ENCODE peak calls at places on chromosomes 5 and 9, in four cellular contexts. One of them, this sample, is unnamed.

GRCh38 chr5:89128930-89129625 is 246.1 kb upstream of the MEF2C start:
- DNase-seq in H1: no peak
- DNase-seq in stomach: no peak
- DNase-seq in tibial nerve: no peak
- DNase-seq in this sample: no peak

GRCh38 chr9:38087934-38088925 is 19.2 kb upstream of the SHB start:
- DNase-seq in stomach: peak; percentile 83
- DNase-seq in H1: peak; percentile 33
- DNase-seq in tibial nerve: peak; percentile 85
- DNase-seq in this sample: peak; percentile 79

GRCh38 chr5:6476313-6476661 is 27.6 kb downstream of the UBE2QL1 start:
- DNase-seq in stomach: no peak
- DNase-seq in tibial nerve: no peak
- DNase-seq in H1: no peak
- DNase-seq in this sample: no peak

GRCh38 chr5:82163459-82164108 is 114.6 kb downstream of the RPS23 start:
- DNase-seq in stomach: no peak
- DNase-seq in H1: no peak
- DNase-seq in tibial nerve: no peak
- DNase-seq in this sample: no peak

GRCh38 chr9:21558627-21559401 is 76.7 kb upstream of the IFNE start:
- DNase-seq in H1: no peak
- DNase-seq in tibial nerve: no peak
- DNase-seq in stomach: peak; percentile 26
- DNase-seq in this sample: peak; percentile 24

GRCh38 chr5:141496038-141496437 is 7.2 kb downstream of the PCDHGC5 start:
- DNase-seq in stomach: no peak
- DNase-seq in H1: no peak
- DNase-seq in tibial nerve: no peak
- DNase-seq in this sample: no peak

GRCh38 chr5:109191153-109191558 is 218.6 kb downstream of the PJA2 start:
- DNase-seq in tibial nerve: no peak
- DNase-seq in H1: no peak
- DNase-seq in stomach: no peak
- DNase-seq in this sample: peak; percentile 11

GRCh38 chr5:115812372-115812771 is 4.1 kb downstream of the CDO1 start:
- DNase-seq in H1: no peak
- DNase-seq in stomach: no peak
- DNase-seq in tibial nerve: no peak
- DNase-seq in this sample: no peak

GRCh38 chr5:139182528-139183296 is 15.5 kb downstream of the SIL1 start:
- DNase-seq in stomach: no peak
- DNase-seq in tibial nerve: no peak
- DNase-seq in H1: no peak
- DNase-seq in this sample: no peak

GRCh38 chr5:120621339-120621738 is 157.2 kb downstream of the PRR16 start:
- DNase-seq in tibial nerve: no peak
- DNase-seq in stomach: no peak
- DNase-seq in H1: no peak
- DNase-seq in this sample: no peak

GRCh38 chr5:77358566-77359205 is 133.4 kb downstream of the WDR41 start:
- DNase-seq in tibial nerve: no peak
- DNase-seq in H1: no peak
- DNase-seq in stomach: no peak
- DNase-seq in this sample: no peak

GRCh38 chr9:3912817-3913216 is 387.0 kb upstream of the RFX3 start:
- DNase-seq in tibial nerve: no peak
- DNase-seq in H1: no peak
- DNase-seq in stomach: no peak
- DNase-seq in this sample: no peak

GRCh38 chr5:177537389-177538361 is 16.7 kb downstream of the FAM193B start:
- DNase-seq in tibial nerve: no peak
- DNase-seq in H1: no peak
- DNase-seq in stomach: no peak
- DNase-seq in this sample: no peak

GRCh38 chr9:109401169-109401989 is 80.5 kb upstream of the EPB41L4B start:
- DNase-seq in tibial nerve: peak; percentile 10
- DNase-seq in H1: peak; percentile 58
- DNase-seq in stomach: peak; percentile 80
- DNase-seq in this sample: peak; percentile 78

GRCh38 chr5:137565450-137565849 is 66.3 kb upstream of the SPOCK1 start:
- DNase-seq in stomach: no peak
- DNase-seq in H1: no peak
- DNase-seq in tibial nerve: no peak
- DNase-seq in this sample: no peak

GRCh38 chr5:67063791-67064190 is 132.8 kb downstream of the CD180 start:
- DNase-seq in tibial nerve: no peak
- DNase-seq in H1: no peak
- DNase-seq in stomach: no peak
- DNase-seq in this sample: no peak

GRCh38 chr9:135796784-135797462 is 94.9 kb downstream of the KCNT1 start:
- DNase-seq in H1: no peak
- DNase-seq in tibial nerve: no peak
- DNase-seq in stomach: no peak
- DNase-seq in this sample: no peak

GRCh38 chr9:109286571-109286977 is 34.3 kb downstream of the EPB41L4B start:
- DNase-seq in tibial nerve: no peak
- DNase-seq in H1: no peak
- DNase-seq in stomach: no peak
- DNase-seq in this sample: no peak

GRCh38 chr9:83538172-83538889 is at the start of gene FRMD3:
- DNase-seq in tibial nerve: peak; percentile 53
- DNase-seq in H1: peak; percentile 38
- DNase-seq in stomach: peak; percentile 88
- DNase-seq in this sample: peak; percentile 91

GRCh38 chr9:80842383-80842782 is 847.0 kb downstream of the TLE1 start:
- DNase-seq in tibial nerve: peak; percentile 8
- DNase-seq in stomach: no peak
- DNase-seq in H1: no peak
- DNase-seq in this sample: no peak

GRCh38 chr5:28770307-28770706 is 1731.9 kb upstream of the CDH9 start:
- DNase-seq in H1: no peak
- DNase-seq in tibial nerve: no peak
- DNase-seq in stomach: no peak
- DNase-seq in this sample: no peak

GRCh38 chr5:151584057-151584937 is 6.8 kb downstream of the FAT2 start:
- DNase-seq in stomach: no peak
- DNase-seq in H1: no peak
- DNase-seq in tibial nerve: no peak
- DNase-seq in this sample: no peak

GRCh38 chr9:107734231-107735014 is 244.9 kb upstream of the KLF4 start:
- DNase-seq in stomach: no peak
- DNase-seq in tibial nerve: no peak
- DNase-seq in H1: no peak
- DNase-seq in this sample: no peak

GRCh38 chr9:13282998-13283397 is 3.5 kb upstream of the MPDZ start:
- DNase-seq in stomach: no peak
- DNase-seq in H1: no peak
- DNase-seq in tibial nerve: no peak
- DNase-seq in this sample: no peak

GRCh38 chr9:93020785-93021670 is 37.5 kb upstream of the SUSD3 start:
- DNase-seq in tibial nerve: no peak
- DNase-seq in stomach: no peak
- DNase-seq in H1: no peak
- DNase-seq in this sample: no peak

GRCh38 chr5:102090770-102091169 is 205.3 kb downstream of the SLCO4C1 start:
- DNase-seq in H1: no peak
- DNase-seq in stomach: no peak
- DNase-seq in tibial nerve: no peak
- DNase-seq in this sample: peak; percentile 33

GRCh38 chr5:135890867-135891266 is 4.8 kb downstream of the IL9 start:
- DNase-seq in H1: no peak
- DNase-seq in stomach: no peak
- DNase-seq in tibial nerve: no peak
- DNase-seq in this sample: no peak

GRCh38 chr9:117184173-117184572 is 230.7 kb downstream of the ASTN2 start:
- DNase-seq in H1: no peak
- DNase-seq in tibial nerve: no peak
- DNase-seq in stomach: no peak
- DNase-seq in this sample: peak; percentile 8

GRCh38 chr5:111756701-111757581 is at the start of gene NREP:
- DNase-seq in H1: no peak
- DNase-seq in tibial nerve: peak; percentile 83
- DNase-seq in stomach: peak; percentile 91
- DNase-seq in this sample: peak; percentile 92

GRCh38 chr9:106441283-106441682 is 421.7 kb upstream of the ZNF462 start:
- DNase-seq in tibial nerve: no peak
- DNase-seq in stomach: no peak
- DNase-seq in H1: no peak
- DNase-seq in this sample: no peak

GRCh38 chr9:2798423-2798822 is 45.5 kb downstream of the PUM3 start:
- DNase-seq in stomach: no peak
- DNase-seq in H1: no peak
- DNase-seq in tibial nerve: no peak
- DNase-seq in this sample: no peak

GRCh38 chr9:2800385-2801179 is 43.3 kb downstream of the PUM3 start:
- DNase-seq in tibial nerve: no peak
- DNase-seq in stomach: no peak
- DNase-seq in H1: no peak
- DNase-seq in this sample: peak; percentile 45

GRCh38 chr9:2808105-2808504 is 35.8 kb downstream of the PUM3 start:
- DNase-seq in tibial nerve: no peak
- DNase-seq in stomach: no peak
- DNase-seq in H1: no peak
- DNase-seq in this sample: no peak

GRCh38 chr9:2802494-2802921 is 41.4 kb downstream of the PUM3 start:
- DNase-seq in tibial nerve: no peak
- DNase-seq in H1: no peak
- DNase-seq in stomach: no peak
- DNase-seq in this sample: no peak
- H3K27ac ChIP-seq in tibial nerve: no peak overlapping the region
- H3K27ac ChIP-seq in H1: no peak overlapping the region
- H3K27ac ChIP-seq in stomach: no peak overlapping the region
- H3K27ac ChIP-seq in this sample: no peak overlapping the region

DNA sequence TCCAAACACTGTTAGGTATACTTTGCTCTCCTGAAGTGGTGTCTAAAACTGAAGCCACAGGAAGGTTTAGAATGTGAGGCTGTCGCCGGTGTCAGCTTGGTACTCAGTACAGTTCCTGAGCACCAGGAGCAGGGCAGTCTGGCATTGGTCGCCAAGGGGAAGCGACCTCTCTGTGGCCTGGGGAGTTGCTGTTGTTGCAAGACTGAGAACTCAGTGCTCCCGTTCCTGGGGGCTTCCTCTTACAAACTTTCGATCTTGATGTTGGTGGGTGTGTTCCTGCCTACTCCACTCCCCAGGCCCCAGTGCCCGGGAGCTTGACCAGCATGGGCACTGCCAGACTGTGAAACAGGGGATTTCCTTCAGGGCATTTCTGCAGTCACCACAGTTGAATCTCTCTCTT is 52.4 kb upstream of the PPARGC1B start:
- DNase-seq in stomach: no peak
- DNase-seq in H1: no peak
- DNase-seq in tibial nerve: peak; percentile 16
- DNase-seq in this sample: no peak
- TF ChIP-seq POLR2A in stomach: no peak
- TF ChIP-seq POLR2A in H1: no peak
- TF ChIP-seq POLR2A in tibial nerve: no peak
- TF ChIP-seq POLR2A in this sample: no peak

GRCh38 chr9:137460363-137461315 is 1.5 kb upstream of the NSMF start:
- DNase-seq in tibial nerve: no peak
- DNase-seq in H1: no peak
- DNase-seq in stomach: no peak
- DNase-seq in this sample: no peak
- H3K27ac ChIP-seq in tibial nerve: no peak overlapping the region
- H3K27ac ChIP-seq in H1: no peak overlapping the region
- H3K27ac ChIP-seq in stomach: no peak overlapping the region
- H3K27ac ChIP-seq in this sample: no peak overlapping the region

DNA sequence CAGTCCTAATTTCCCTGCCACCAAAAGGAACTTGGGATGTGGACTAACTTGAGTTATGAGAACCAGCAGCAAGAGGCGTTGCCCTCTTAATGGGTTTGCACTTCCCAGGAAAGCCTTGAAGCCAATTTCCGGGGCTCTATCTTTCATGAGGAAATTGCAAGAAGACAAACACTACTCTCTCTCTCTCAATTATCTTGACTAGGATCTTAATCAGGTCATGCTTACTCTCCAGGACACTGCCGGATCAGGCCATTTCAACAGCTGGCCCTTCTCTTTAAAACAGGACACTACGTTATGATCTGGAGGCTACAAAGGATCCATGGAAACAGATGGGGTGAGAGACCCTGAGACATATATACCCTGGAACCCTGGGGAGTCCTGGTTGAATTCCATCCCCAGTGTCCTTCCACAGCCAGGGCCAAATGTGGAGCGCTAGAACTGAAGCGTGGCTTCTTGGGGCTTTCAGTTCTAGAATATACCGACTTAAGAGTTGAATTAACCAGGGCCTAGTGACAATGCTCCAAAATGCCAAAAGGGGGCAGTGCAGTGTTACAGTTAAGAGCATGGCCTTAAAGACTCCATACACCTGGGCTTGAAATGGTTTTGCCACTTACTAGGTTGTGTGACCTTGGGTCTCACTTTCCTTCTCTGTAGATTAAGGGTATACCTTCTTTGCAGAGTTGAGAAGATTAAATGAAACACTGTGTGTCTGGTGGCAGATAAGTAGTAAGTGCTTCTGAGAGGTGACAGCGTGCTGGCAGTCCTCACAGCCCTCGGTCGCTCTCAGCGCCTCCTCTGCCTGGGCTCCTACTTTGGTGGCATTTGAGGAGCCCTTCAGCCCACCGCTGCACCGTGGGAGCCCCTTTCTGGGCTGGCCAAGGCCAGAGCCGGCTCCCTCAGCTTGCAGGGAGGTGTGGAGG is 21.1 kb downstream of the FAM219A start:
- DNase-seq in tibial nerve: peak; percentile 71
- DNase-seq in stomach: peak; percentile 70
- DNase-seq in H1: peak; percentile 47
- DNase-seq in this sample: peak; percentile 50
- TF ChIP-seq POLR2A in tibial nerve: no peak
- TF ChIP-seq POLR2A in stomach: no peak
- TF ChIP-seq POLR2A in H1: no peak
- TF ChIP-seq POLR2A in this sample: no peak

GRCh38 chr5:145834554-145834916 is 607 bp downstream of the PRELID2 start:
- DNase-seq in tibial nerve: no peak
- DNase-seq in stomach: no peak
- DNase-seq in H1: no peak
- DNase-seq in this sample: no peak
- H3K27ac ChIP-seq in tibial nerve: peak overlapping the region; percentile 80
- H3K27ac ChIP-seq in stomach: peak overlapping the region; percentile 86
- H3K27ac ChIP-seq in H1: no peak overlapping the region
- H3K27ac ChIP-seq in this sample: peak overlapping the region; percentile 76